ENCODE peak calls at places on chromosomes 11 and 22, in nine cellular contexts. One of them, this sample, is unnamed.

GRCh38 chr11:132632641-132633124 is 899.6 kb downstream of the OPCML start:
- DNase-seq in K562: no peak
- DNase-seq in heart left ventricle: no peak
- DNase-seq in A549: peak; percentile 7
- DNase-seq in Peyer's patch: no peak
- DNase-seq in sigmoid colon: no peak
- DNase-seq in endothelial cell of umbilical vein: peak; percentile 28
- DNase-seq in GM12892: no peak
- DNase-seq in H54: peak; percentile 35
- DNase-seq in this sample: no peak

GRCh38 chr11:28107331-28107725 is 628 bp downstream of the KIF18A start:
- DNase-seq in K562: peak; percentile 12
- DNase-seq in heart left ventricle: no peak
- DNase-seq in A549: no peak
- DNase-seq in Peyer's patch: no peak
- DNase-seq in sigmoid colon: no peak
- DNase-seq in endothelial cell of umbilical vein: peak; percentile 70
- DNase-seq in GM12892: no peak
- DNase-seq in H54: no peak
- DNase-seq in this sample: no peak

GRCh38 chr22:45830531-45831245 is 146.3 kb downstream of the WNT7B start:
- DNase-seq in K562: no peak
- DNase-seq in heart left ventricle: no peak
- DNase-seq in A549: peak; percentile 48
- DNase-seq in Peyer's patch: no peak
- DNase-seq in sigmoid colon: no peak
- DNase-seq in endothelial cell of umbilical vein: peak; percentile 45
- DNase-seq in GM12892: no peak
- DNase-seq in H54: no peak
- DNase-seq in this sample: no peak

GRCh38 chr11:132874638-132875037 is 657.7 kb downstream of the OPCML start:
- DNase-seq in K562: no peak
- DNase-seq in heart left ventricle: no peak
- DNase-seq in A549: peak; percentile 2
- DNase-seq in Peyer's patch: no peak
- DNase-seq in sigmoid colon: no peak
- DNase-seq in endothelial cell of umbilical vein: no peak
- DNase-seq in GM12892: no peak
- DNase-seq in H54: no peak
- DNase-seq in this sample: no peak

GRCh38 chr11:65432686-65433582 is 10.3 kb downstream of the NEAT1 start:
- DNase-seq in K562: no peak
- DNase-seq in heart left ventricle: no peak
- DNase-seq in A549: peak; percentile 75
- DNase-seq in Peyer's patch: no peak
- DNase-seq in sigmoid colon: no peak
- DNase-seq in endothelial cell of umbilical vein: peak; percentile 50
- DNase-seq in GM12892: no peak
- DNase-seq in H54: no peak
- DNase-seq in this sample: no peak

GRCh38 chr11:76658651-76659650 is 11.6 kb downstream of the LRRC32 start:
- DNase-seq in K562: no peak
- DNase-seq in heart left ventricle: peak; percentile 17
- DNase-seq in A549: no peak
- DNase-seq in Peyer's patch: peak; percentile 36
- DNase-seq in sigmoid colon: peak; percentile 58
- DNase-seq in endothelial cell of umbilical vein: no peak
- DNase-seq in GM12892: no peak
- DNase-seq in H54: no peak
- DNase-seq in this sample: no peak

GRCh38 chr11:99682171-99682570 is 661.4 kb downstream of the CNTN5 start:
- DNase-seq in K562: no peak
- DNase-seq in heart left ventricle: no peak
- DNase-seq in A549: no peak
- DNase-seq in Peyer's patch: no peak
- DNase-seq in sigmoid colon: no peak
- DNase-seq in endothelial cell of umbilical vein: no peak
- DNase-seq in GM12892: no peak
- DNase-seq in H54: no peak
- DNase-seq in this sample: no peak

GRCh38 chr11:112564228-112564955 is 303.7 kb upstream of the PLET1 start:
- DNase-seq in K562: no peak
- DNase-seq in heart left ventricle: peak; percentile 63
- DNase-seq in A549: no peak
- DNase-seq in Peyer's patch: no peak
- DNase-seq in sigmoid colon: no peak
- DNase-seq in endothelial cell of umbilical vein: no peak
- DNase-seq in GM12892: no peak
- DNase-seq in H54: peak; percentile 17
- DNase-seq in this sample: no peak

DNA sequence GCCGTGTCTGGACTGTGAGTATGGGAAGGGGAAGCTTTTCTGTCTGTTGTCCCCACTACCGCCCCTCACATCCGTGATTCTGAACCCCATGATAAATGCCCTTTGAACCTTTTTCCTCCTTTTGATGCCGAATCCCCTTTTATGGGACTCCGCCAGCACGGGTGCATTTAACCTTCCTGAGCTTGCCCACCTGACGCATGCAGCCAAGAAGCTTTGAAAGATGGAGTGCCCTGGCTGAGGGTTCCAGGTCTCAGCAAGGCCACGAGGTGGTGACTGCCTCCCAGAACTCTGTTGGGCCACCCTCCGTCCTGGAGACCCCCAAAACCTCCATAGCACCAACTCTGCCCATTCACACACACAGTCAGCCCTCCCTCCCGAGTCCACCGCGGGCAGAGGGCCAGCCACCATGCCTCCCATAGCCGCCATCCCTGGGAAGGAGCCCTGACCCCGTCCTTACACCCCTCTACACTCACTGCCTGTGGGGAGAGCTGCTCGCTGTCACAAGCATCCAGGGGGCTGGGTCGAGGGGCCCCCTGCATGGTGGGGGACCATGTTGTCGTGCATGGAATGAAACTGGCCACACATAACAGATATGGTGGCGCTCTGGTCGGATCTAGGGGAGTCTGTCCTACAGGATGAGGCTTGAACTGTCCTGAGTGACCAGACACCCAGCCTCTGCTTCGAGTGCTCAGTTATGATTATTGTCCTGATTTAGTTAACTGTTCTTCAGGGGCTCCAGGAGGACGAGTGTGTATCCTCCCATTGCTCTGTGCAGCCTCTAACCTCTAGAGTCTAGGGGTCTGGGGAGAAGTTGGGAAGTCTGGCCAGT is 822 bp upstream of the COMT start:
- DNase-seq in K562: peak; percentile 84
- DNase-seq in heart left ventricle: peak; percentile 33
- DNase-seq in A549: no peak
- DNase-seq in Peyer's patch: no peak
- DNase-seq in sigmoid colon: peak; percentile 65
- DNase-seq in endothelial cell of umbilical vein: no peak
- DNase-seq in GM12892: no peak
- DNase-seq in H54: no peak
- DNase-seq in this sample: peak; percentile 58
- TF ChIP-seq POLR2A in K562: no peak
- TF ChIP-seq POLR2A in heart left ventricle: no peak
- TF ChIP-seq POLR2A in A549: no peak
- TF ChIP-seq POLR2A in Peyer's patch: no peak
- TF ChIP-seq POLR2A in sigmoid colon: no peak
- TF ChIP-seq POLR2A in endothelial cell of umbilical vein: no peak
- TF ChIP-seq POLR2A in GM12892: no peak
- TF ChIP-seq POLR2A in H54: no peak
- TF ChIP-seq POLR2A in this sample: no peak

GRCh38 chr11:57746920-57747319 is 4.7 kb downstream of the BTBD18 start:
- DNase-seq in K562: no peak
- DNase-seq in heart left ventricle: no peak
- DNase-seq in A549: no peak
- DNase-seq in Peyer's patch: no peak
- DNase-seq in sigmoid colon: no peak
- DNase-seq in endothelial cell of umbilical vein: no peak
- DNase-seq in GM12892: no peak
- DNase-seq in H54: no peak
- DNase-seq in this sample: no peak

GRCh38 chr11:57745206-57745605 is 3.9 kb downstream of the SELENOH start:
- DNase-seq in K562: no peak
- DNase-seq in heart left ventricle: no peak
- DNase-seq in A549: no peak
- DNase-seq in Peyer's patch: no peak
- DNase-seq in sigmoid colon: no peak
- DNase-seq in endothelial cell of umbilical vein: no peak
- DNase-seq in GM12892: no peak
- DNase-seq in H54: no peak
- DNase-seq in this sample: no peak

GRCh38 chr11:57744386-57744785 is 3.1 kb downstream of the SELENOH start:
- DNase-seq in K562: no peak
- DNase-seq in heart left ventricle: no peak
- DNase-seq in A549: no peak
- DNase-seq in Peyer's patch: no peak
- DNase-seq in sigmoid colon: no peak
- DNase-seq in endothelial cell of umbilical vein: no peak
- DNase-seq in GM12892: no peak
- DNase-seq in H54: no peak
- DNase-seq in this sample: no peak

GRCh38 chr11:57742087-57742452 is 779 bp downstream of the SELENOH start:
- DNase-seq in K562: peak; percentile 28
- DNase-seq in heart left ventricle: no peak
- DNase-seq in A549: no peak
- DNase-seq in Peyer's patch: no peak
- DNase-seq in sigmoid colon: no peak
- DNase-seq in endothelial cell of umbilical vein: no peak
- DNase-seq in GM12892: no peak
- DNase-seq in H54: no peak
- DNase-seq in this sample: no peak

DNA sequence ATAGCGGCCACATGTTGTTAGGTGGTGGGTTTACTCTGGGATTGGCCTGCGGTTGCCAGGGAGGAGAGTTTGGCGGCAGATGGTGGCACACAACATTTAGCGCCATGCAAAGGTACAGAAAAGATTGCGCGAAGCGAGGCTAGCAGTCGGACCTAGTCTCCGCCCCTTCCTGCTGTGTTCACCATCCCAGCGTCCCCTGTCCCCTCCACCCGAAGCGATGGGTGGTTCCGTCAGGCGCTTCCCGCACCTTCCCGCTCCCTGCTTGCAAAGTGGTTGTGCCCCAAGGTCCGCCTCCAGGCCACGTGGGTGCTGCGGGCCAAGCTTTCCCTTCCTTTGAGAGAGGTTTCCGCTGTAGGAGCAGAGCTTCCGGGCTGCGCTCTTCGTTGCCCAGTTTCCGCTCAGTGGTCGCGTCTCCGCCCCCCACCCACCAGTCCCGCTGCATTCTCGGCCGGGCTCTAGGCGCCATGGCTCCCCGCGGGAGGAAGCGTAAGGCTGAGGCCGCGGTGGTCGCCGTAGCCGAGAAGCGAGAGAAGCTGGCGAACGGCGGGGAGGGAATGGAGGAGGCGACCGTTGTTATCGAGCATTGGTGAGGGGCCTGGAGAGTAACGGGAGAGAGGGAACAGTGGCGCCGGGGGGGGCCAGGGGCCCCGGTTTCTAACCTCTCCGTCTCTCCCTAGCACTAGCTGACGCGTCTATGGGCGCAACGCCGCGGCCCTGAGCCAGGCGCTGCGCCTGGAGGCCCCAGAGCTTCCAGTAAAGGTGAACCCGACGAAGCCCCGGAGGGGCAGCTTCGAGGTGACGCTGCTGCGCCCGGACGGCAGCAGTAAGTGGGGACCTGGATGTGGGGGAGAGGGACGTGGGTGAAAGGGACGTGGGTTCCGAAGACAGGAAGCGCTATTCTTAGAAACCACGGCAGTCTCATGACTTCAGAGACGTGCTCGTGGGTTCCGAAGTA is at the start of gene SELENOH:
- DNase-seq in K562: peak; percentile 90
- DNase-seq in heart left ventricle: peak; percentile 97
- DNase-seq in A549: peak; percentile 98
- DNase-seq in Peyer's patch: peak; percentile 97
- DNase-seq in sigmoid colon: peak; percentile 99
- DNase-seq in endothelial cell of umbilical vein: peak; percentile 98
- DNase-seq in GM12892: peak; percentile 77
- DNase-seq in H54: peak; percentile 92
- DNase-seq in this sample: peak; percentile 96
- TF ChIP-seq POLR2A in K562: peak; percentile 95
- TF ChIP-seq POLR2A in heart left ventricle: peak; percentile 73
- TF ChIP-seq POLR2A in A549: peak; percentile 53
- TF ChIP-seq POLR2A in Peyer's patch: peak; percentile 82
- TF ChIP-seq POLR2A in sigmoid colon: peak; percentile 85
- TF ChIP-seq POLR2A in endothelial cell of umbilical vein: peak; percentile 95
- TF ChIP-seq POLR2A in GM12892: peak; percentile 95
- TF ChIP-seq POLR2A in H54: peak; percentile 62
- TF ChIP-seq POLR2A in this sample: peak; percentile 72

GRCh38 chr11:2397005-2397404 is 3.5 kb upstream of the TSSC4 start:
- DNase-seq in K562: no peak
- DNase-seq in heart left ventricle: no peak
- DNase-seq in A549: no peak
- DNase-seq in Peyer's patch: no peak
- DNase-seq in sigmoid colon: no peak
- DNase-seq in endothelial cell of umbilical vein: no peak
- DNase-seq in GM12892: no peak
- DNase-seq in H54: no peak
- DNase-seq in this sample: no peak

GRCh38 chr11:2400069-2400760 is at the start of gene TSSC4:
- DNase-seq in K562: peak; percentile 93
- DNase-seq in heart left ventricle: peak; percentile 100
- DNase-seq in A549: peak; percentile 100
- DNase-seq in Peyer's patch: peak; percentile 100
- DNase-seq in sigmoid colon: peak; percentile 100
- DNase-seq in endothelial cell of umbilical vein: peak; percentile 100
- DNase-seq in GM12892: peak; percentile 100
- DNase-seq in H54: peak; percentile 99
- DNase-seq in this sample: peak; percentile 100

GRCh38 chr11:2400761-2401435 is 348 bp downstream of the TSSC4 start:
- DNase-seq in K562: no peak
- DNase-seq in heart left ventricle: no peak
- DNase-seq in A549: no peak
- DNase-seq in Peyer's patch: no peak
- DNase-seq in sigmoid colon: no peak
- DNase-seq in endothelial cell of umbilical vein: no peak
- DNase-seq in GM12892: no peak
- DNase-seq in H54: no peak
- DNase-seq in this sample: no peak

GRCh38 chr11:2399488-2400068 is 972 bp upstream of the TSSC4 start:
- DNase-seq in K562: no peak
- DNase-seq in heart left ventricle: no peak
- DNase-seq in A549: peak; percentile 35
- DNase-seq in Peyer's patch: no peak
- DNase-seq in sigmoid colon: no peak
- DNase-seq in endothelial cell of umbilical vein: no peak
- DNase-seq in GM12892: no peak
- DNase-seq in H54: peak; percentile 50
- DNase-seq in this sample: no peak

GRCh38 chr11:2398664-2399355 is 1.7 kb upstream of the TSSC4 start:
- DNase-seq in K562: no peak
- DNase-seq in heart left ventricle: no peak
- DNase-seq in A549: no peak
- DNase-seq in Peyer's patch: no peak
- DNase-seq in sigmoid colon: no peak
- DNase-seq in endothelial cell of umbilical vein: no peak
- DNase-seq in GM12892: no peak
- DNase-seq in H54: no peak
- DNase-seq in this sample: no peak
- TF ChIP-seq POLR2A in K562: no peak
- TF ChIP-seq POLR2A in heart left ventricle: no peak
- TF ChIP-seq POLR2A in A549: no peak
- TF ChIP-seq POLR2A in Peyer's patch: no peak
- TF ChIP-seq POLR2A in sigmoid colon: no peak
- TF ChIP-seq POLR2A in endothelial cell of umbilical vein: no peak
- TF ChIP-seq POLR2A in GM12892: no peak
- TF ChIP-seq POLR2A in H54: no peak
- TF ChIP-seq POLR2A in this sample: no peak

DNA sequence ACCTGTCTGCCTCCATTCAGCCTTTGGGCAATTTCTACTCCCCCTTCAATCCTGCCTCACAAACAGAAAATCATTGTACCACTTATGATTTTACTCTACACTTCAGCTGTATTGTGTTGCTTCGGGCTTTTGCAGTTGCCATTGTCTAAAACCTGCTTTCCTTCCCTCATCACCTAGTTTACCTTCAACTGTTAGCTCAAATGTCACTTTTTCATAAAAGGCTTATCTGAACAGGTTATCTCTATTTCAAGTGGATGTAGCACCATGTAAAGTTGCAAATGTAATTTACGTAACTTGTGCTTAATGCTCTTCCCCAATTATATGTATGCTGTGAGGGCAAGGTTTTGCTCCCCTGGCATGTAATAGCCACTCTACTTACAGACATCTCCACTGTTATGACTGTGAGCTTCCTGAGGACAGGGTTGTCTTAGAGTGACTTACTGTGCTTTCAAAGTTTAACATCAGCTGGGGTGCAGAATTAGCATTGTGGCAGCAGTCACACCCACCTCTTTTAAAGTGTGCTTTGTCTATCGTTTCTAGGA is 5.4 kb downstream of the RPS25 start:
- DNase-seq in K562: no peak
- DNase-seq in heart left ventricle: no peak
- DNase-seq in A549: no peak
- DNase-seq in Peyer's patch: no peak
- DNase-seq in sigmoid colon: no peak
- DNase-seq in endothelial cell of umbilical vein: no peak
- DNase-seq in GM12892: no peak
- DNase-seq in H54: no peak
- DNase-seq in this sample: no peak
- TF ChIP-seq POLR2A in K562: no peak
- TF ChIP-seq POLR2A in heart left ventricle: no peak
- TF ChIP-seq POLR2A in A549: no peak
- TF ChIP-seq POLR2A in Peyer's patch: no peak
- TF ChIP-seq POLR2A in sigmoid colon: no peak
- TF ChIP-seq POLR2A in endothelial cell of umbilical vein: no peak
- TF ChIP-seq POLR2A in GM12892: no peak
- TF ChIP-seq POLR2A in H54: no peak
- TF ChIP-seq POLR2A in this sample: no peak

This sample was measured in ovary.